ENCODE peak calls at places on chromosomes 5 and 9, in ten cellular contexts. F, N, I, C, Z, W, U, P, R and X are unnamed samples.

GRCh38 chr5:157189223-157189622 is 8.6 kb downstream of the ITK start:
- DNase-seq in F (no peak), N (no peak), I (no peak), C (no peak), Z (no peak), W (no peak), U (no peak), P (no peak), R (no peak), X (no peak)

GRCh38 chr9:128127568-128127989 is at the start of gene PTGES2:
- DNase-seq in F (peak; percentile 86), N (peak; percentile 61), I (peak; percentile 66), C (peak; percentile 74), Z (peak; percentile 86), W (peak; percentile 89), U (peak; percentile 71), P (peak; percentile 85), R (peak; percentile 73), X (peak; percentile 57)

GRCh38 chr5:143499480-143500114 is 96.1 kb upstream of the NR3C1 start:
- DNase-seq in F (no peak), N (no peak), I (no peak), C (no peak), Z (no peak), W (no peak), U (no peak), P (no peak), R (no peak), X (no peak)

GRCh38 chr5:16639206-16639605 is 22.4 kb upstream of the RETREG1 start:
- DNase-seq in F (no peak), N (no peak), I (no peak), C (no peak), Z (no peak), W (no peak), U (no peak), P (no peak), R (no peak), X (no peak)

GRCh38 chr9:121636411-121636865 is 15.0 kb upstream of the DAB2IP start:
- DNase-seq in F (no peak), N (no peak), I (no peak), C (no peak), Z (no peak), W (no peak), U (no peak), P (no peak), R (no peak), X (no peak)

GRCh38 chr5:74378464-74378863 is 262.1 kb downstream of the ENC1 start:
- DNase-seq in F (no peak), N (no peak), I (no peak), C (no peak), Z (no peak), W (no peak), U (no peak), P (no peak), R (no peak), X (no peak)

GRCh38 chr5:26791021-26791420 is 247.4 kb downstream of the CDH9 start:
- DNase-seq in F (no peak), N (no peak), I (no peak), C (no peak), Z (no peak), W (no peak), U (no peak), P (no peak), R (no peak), X (no peak)

GRCh38 chr5:35159370-35159742 is 70.9 kb downstream of the PRLR start:
- DNase-seq in F (no peak), N (no peak), I (no peak), C (no peak), Z (no peak), W (no peak), U (no peak), P (no peak), R (no peak), X (no peak)

GRCh38 chr5:54007822-54008777 is 302.3 kb downstream of the ARL15 start:
- DNase-seq in F (no peak), N (no peak), I (peak; percentile 5), C (no peak), Z (no peak), W (no peak), U (no peak), P (no peak), R (no peak), X (no peak)

GRCh38 chr9:79490657-79491250 is 81.0 kb upstream of the TLE4 start:
- DNase-seq in F (no peak), N (no peak), I (no peak), C (no peak), Z (no peak), W (no peak), U (no peak), P (no peak), R (no peak), X (no peak)

GRCh38 chr5:124074500-124074899 is 562.5 kb downstream of the CSNK1G3 start:
- DNase-seq in F (no peak), N (no peak), I (no peak), C (no peak), Z (no peak), W (no peak), U (no peak), P (no peak), R (no peak), X (no peak)

GRCh38 chr9:33167949-33168535 is 906 bp upstream of the B4GALT1 start:
- DNase-seq in F (peak; percentile 5), N (no peak), I (no peak), C (peak; percentile 41), Z (no peak), W (no peak), U (no peak), P (no peak), R (no peak), X (no peak)

GRCh38 chr9:35749515-35750255 is 598 bp downstream of the RGP1 start:
- DNase-seq in F (peak; percentile 46), N (no peak), I (no peak), C (peak; percentile 69), Z (no peak), W (peak; percentile 35), U (peak; percentile 25), P (no peak), R (no peak), X (peak; percentile 24)